ENCODE peak calls at places on chromosome 19, in ten cellular contexts. One of them, this sample, is unnamed.

GRCh38 chr19:17052439-17052838 is 22.8 kb downstream of the HAUS8 start:
- DNase-seq in heart right ventricle: no peak
- DNase-seq in progenitor cell of endocrine pancreas: no peak
- DNase-seq in lower lobe of right lung: no peak
- DNase-seq in mesothelial cell of epicardium: no peak
- DNase-seq in pancreas: no peak
- DNase-seq in type B pancreatic cell: no peak
- DNase-seq in fibroblast of the aortic adventitia: peak
- DNase-seq in AG09319: no peak
- DNase-seq in epithelial cell of esophagus: peak
- DNase-seq in this sample: peak

GRCh38 chr19:16473875-16474397 is 2.2 kb upstream of the EPS15L1 start:
- DNase-seq in heart right ventricle: no peak
- DNase-seq in progenitor cell of endocrine pancreas: no peak
- DNase-seq in lower lobe of right lung: no peak
- DNase-seq in mesothelial cell of epicardium: no peak
- DNase-seq in pancreas: no peak
- DNase-seq in type B pancreatic cell: no peak
- DNase-seq in fibroblast of the aortic adventitia: no peak
- DNase-seq in AG09319: no peak
- DNase-seq in epithelial cell of esophagus: no peak
- DNase-seq in this sample: no peak

GRCh38 chr19:18393836-18394235 is 3.6 kb downstream of the LRRC25 start:
- DNase-seq in heart right ventricle: no peak
- DNase-seq in progenitor cell of endocrine pancreas: no peak
- DNase-seq in lower lobe of right lung: peak
- DNase-seq in mesothelial cell of epicardium: no peak
- DNase-seq in pancreas: no peak
- DNase-seq in type B pancreatic cell: no peak
- DNase-seq in fibroblast of the aortic adventitia: no peak
- DNase-seq in AG09319: no peak
- DNase-seq in epithelial cell of esophagus: no peak
- DNase-seq in this sample: no peak

GRCh38 chr19:13060233-13060963 is 42.3 kb downstream of the LYL1 start:
- DNase-seq in heart right ventricle: peak
- DNase-seq in progenitor cell of endocrine pancreas: peak
- DNase-seq in lower lobe of right lung: peak
- DNase-seq in mesothelial cell of epicardium: no peak
- DNase-seq in pancreas: no peak
- DNase-seq in type B pancreatic cell: no peak
- DNase-seq in fibroblast of the aortic adventitia: peak
- DNase-seq in AG09319: no peak
- DNase-seq in epithelial cell of esophagus: no peak
- DNase-seq in this sample: no peak

GRCh38 chr19:31214086-31214485 is 135.2 kb downstream of the TSHZ3 start:
- DNase-seq in heart right ventricle: peak
- DNase-seq in progenitor cell of endocrine pancreas: no peak
- DNase-seq in lower lobe of right lung: peak
- DNase-seq in mesothelial cell of epicardium: peak
- DNase-seq in pancreas: peak
- DNase-seq in type B pancreatic cell: no peak
- DNase-seq in fibroblast of the aortic adventitia: peak
- DNase-seq in AG09319: peak
- DNase-seq in epithelial cell of esophagus: peak
- DNase-seq in this sample: no peak

GRCh38 chr19:35963514-35963913 is 27.3 kb downstream of the LRFN3 start:
- DNase-seq in heart right ventricle: no peak
- DNase-seq in progenitor cell of endocrine pancreas: peak
- DNase-seq in lower lobe of right lung: no peak
- DNase-seq in mesothelial cell of epicardium: peak
- DNase-seq in pancreas: no peak
- DNase-seq in type B pancreatic cell: no peak
- DNase-seq in fibroblast of the aortic adventitia: peak
- DNase-seq in AG09319: no peak
- DNase-seq in epithelial cell of esophagus: peak
- DNase-seq in this sample: peak

GRCh38 chr19:51712461-51713081 is 11.2 kb downstream of the HAS1 start:
- DNase-seq in heart right ventricle: no peak
- DNase-seq in progenitor cell of endocrine pancreas: no peak
- DNase-seq in lower lobe of right lung: no peak
- DNase-seq in mesothelial cell of epicardium: no peak
- DNase-seq in pancreas: no peak
- DNase-seq in type B pancreatic cell: no peak
- DNase-seq in fibroblast of the aortic adventitia: peak
- DNase-seq in AG09319: no peak
- DNase-seq in epithelial cell of esophagus: peak
- DNase-seq in this sample: no peak

GRCh38 chr19:43762814-43763213 is 8.1 kb upstream of the SMG9 start:
- DNase-seq in heart right ventricle: no peak
- DNase-seq in progenitor cell of endocrine pancreas: no peak
- DNase-seq in lower lobe of right lung: no peak
- DNase-seq in mesothelial cell of epicardium: no peak
- DNase-seq in pancreas: no peak
- DNase-seq in type B pancreatic cell: no peak
- DNase-seq in fibroblast of the aortic adventitia: no peak
- DNase-seq in AG09319: no peak
- DNase-seq in epithelial cell of esophagus: no peak
- DNase-seq in this sample: no peak

DNA sequence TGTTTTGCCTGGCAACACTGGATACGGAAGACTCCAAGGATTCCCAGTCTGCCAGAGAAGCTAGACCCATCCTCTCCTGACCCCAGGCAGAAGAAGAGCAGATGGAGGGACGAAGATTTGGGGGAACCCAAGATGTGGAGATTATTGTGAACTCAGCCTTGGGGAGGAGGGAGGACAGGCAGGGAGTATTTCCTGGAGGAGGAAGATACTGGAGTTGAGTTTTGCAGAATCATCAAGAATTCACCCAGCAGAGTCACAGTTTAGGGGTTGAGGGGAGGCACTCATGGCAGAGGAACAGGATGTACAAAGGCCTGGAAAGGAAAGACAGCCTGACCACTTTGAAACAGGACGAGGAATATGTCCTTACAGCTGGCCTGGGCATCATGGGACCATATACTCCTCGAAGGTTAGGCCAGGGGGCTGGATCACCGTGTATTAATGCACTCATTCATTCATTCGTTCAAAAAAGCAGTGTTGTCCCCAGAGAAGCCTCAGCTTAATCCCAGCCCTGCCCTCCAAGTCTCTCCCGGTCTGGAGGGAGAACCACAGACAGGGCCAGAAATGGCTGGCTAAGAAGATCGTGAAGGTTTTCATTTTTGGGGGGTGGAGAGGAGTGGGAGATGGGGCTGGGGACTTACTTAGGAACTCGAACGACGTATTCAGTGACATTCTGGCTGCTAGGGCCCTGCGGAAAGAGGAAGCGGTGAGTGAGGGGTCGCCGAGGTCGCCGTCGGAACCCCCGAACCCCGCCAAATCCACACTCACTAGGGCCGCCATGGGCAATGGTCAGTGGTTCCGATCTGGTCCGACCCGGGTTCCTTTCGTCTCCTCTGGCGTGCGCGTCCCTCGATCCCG is 518 bp downstream of the GTF2F1 start:
- DNase-seq in heart right ventricle: no peak
- DNase-seq in progenitor cell of endocrine pancreas: no peak
- DNase-seq in lower lobe of right lung: no peak
- DNase-seq in mesothelial cell of epicardium: no peak
- DNase-seq in pancreas: no peak
- DNase-seq in type B pancreatic cell: no peak
- DNase-seq in fibroblast of the aortic adventitia: no peak
- DNase-seq in AG09319: no peak
- DNase-seq in epithelial cell of esophagus: no peak
- DNase-seq in this sample: no peak
- TF ChIP-seq CTCF in heart right ventricle: no peak
- TF ChIP-seq CTCF in progenitor cell of endocrine pancreas: no peak
- TF ChIP-seq CTCF in lower lobe of right lung: no peak
- TF ChIP-seq CTCF in mesothelial cell of epicardium: no peak
- TF ChIP-seq CTCF in pancreas: no peak
- TF ChIP-seq CTCF in type B pancreatic cell: no peak
- TF ChIP-seq CTCF in fibroblast of the aortic adventitia: no peak
- TF ChIP-seq CTCF in AG09319: no peak
- TF ChIP-seq CTCF in epithelial cell of esophagus: no peak
- TF ChIP-seq CTCF in this sample: no peak

DNA sequence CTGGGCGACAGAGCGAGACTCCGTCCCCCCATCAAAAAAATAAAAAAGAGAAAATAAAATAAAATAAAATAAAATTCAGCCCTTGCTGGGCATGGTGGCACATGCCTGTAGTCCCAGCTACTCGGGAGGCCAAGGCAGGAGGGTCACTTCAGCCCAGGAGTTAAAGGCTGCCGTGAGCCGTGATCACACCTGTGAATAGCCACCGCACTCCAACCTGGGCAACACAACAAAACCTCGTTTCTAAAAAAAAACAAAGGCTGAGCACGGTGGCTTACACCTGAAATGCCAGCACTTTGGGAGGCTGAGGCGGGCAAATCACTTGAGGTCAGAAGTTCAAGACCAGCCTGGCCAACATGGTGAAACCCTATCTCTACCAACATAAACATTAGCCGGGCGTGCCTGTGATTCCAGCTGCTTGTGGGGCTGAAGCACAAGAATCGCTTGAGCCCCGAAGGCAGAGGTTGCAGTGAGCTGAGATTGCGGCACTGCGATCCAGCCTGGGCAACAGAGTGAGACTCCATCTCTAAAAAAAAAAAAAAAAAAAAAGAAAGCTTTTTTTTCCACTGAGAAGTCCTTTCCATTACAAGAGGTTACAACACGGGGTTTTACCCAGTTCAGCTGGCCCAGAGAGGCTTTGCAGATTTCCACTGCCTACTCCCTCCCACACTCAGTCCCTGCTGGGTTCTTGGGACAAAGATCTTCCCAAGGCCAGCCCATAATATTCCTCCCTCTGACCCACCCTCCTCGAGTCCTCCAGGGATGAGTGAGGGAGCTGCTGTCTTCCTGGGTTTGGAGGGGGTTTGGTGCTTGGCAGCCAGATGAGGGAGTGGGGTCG is 6.4 kb downstream of the ANGPTL4 start:
- DNase-seq in heart right ventricle: no peak
- DNase-seq in progenitor cell of endocrine pancreas: no peak
- DNase-seq in lower lobe of right lung: peak
- DNase-seq in mesothelial cell of epicardium: no peak
- DNase-seq in pancreas: no peak
- DNase-seq in type B pancreatic cell: no peak
- DNase-seq in fibroblast of the aortic adventitia: peak
- DNase-seq in AG09319: no peak
- DNase-seq in epithelial cell of esophagus: no peak
- DNase-seq in this sample: no peak
- TF ChIP-seq CTCF in heart right ventricle: no peak
- TF ChIP-seq CTCF in progenitor cell of endocrine pancreas: no peak
- TF ChIP-seq CTCF in lower lobe of right lung: no peak
- TF ChIP-seq CTCF in mesothelial cell of epicardium: no peak
- TF ChIP-seq CTCF in pancreas: no peak
- TF ChIP-seq CTCF in type B pancreatic cell: no peak
- TF ChIP-seq CTCF in fibroblast of the aortic adventitia: no peak
- TF ChIP-seq CTCF in AG09319: no peak
- TF ChIP-seq CTCF in epithelial cell of esophagus: no peak
- TF ChIP-seq CTCF in this sample: no peak

DNA sequence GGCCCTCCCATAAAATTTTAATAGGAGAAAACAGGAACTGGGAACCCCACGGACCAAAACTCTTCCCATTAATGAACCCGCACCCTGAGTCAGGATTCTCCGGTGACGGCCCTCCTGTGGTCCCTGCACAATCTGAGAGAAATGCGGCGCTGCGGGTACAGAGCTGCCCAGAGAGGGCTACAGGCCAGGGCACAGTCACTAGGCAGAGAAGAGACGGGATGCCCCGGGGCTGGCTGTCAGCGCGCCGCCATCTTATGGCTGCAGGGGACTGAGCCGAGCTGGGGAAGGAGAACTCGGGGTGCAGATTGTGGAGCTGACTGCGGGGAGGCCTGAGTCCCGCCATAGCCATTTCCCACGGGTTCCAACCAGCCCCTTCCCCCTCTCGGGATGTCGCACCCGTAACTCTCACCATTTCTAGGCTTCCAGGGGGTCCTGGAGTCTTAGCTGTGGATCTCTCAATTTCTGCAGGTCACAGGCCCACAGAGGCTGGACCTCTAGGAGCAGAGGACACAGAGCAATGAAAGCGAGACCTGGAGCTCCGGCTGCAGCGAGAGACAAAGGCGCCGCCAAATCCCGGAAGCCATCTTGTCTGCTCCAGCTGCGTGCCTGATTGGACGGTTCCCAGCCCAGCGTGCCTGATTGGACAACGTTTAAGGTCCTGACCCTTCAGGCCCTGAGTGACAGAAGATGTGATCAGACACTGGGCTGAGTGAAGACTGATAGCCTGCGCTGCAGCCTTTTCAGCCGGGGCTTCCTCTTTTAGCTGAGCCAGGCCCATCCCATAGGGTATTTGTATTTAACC is at the start of gene ZNF675:
- DNase-seq in heart right ventricle: peak
- DNase-seq in progenitor cell of endocrine pancreas: peak
- DNase-seq in lower lobe of right lung: peak
- DNase-seq in mesothelial cell of epicardium: peak
- DNase-seq in pancreas: peak
- DNase-seq in type B pancreatic cell: peak
- DNase-seq in fibroblast of the aortic adventitia: peak
- DNase-seq in AG09319: peak
- DNase-seq in epithelial cell of esophagus: peak
- DNase-seq in this sample: peak
- TF ChIP-seq CTCF in heart right ventricle: no peak
- TF ChIP-seq CTCF in progenitor cell of endocrine pancreas: no peak
- TF ChIP-seq CTCF in lower lobe of right lung: no peak
- TF ChIP-seq CTCF in mesothelial cell of epicardium: no peak
- TF ChIP-seq CTCF in pancreas: no peak
- TF ChIP-seq CTCF in type B pancreatic cell: no peak
- TF ChIP-seq CTCF in fibroblast of the aortic adventitia: no peak
- TF ChIP-seq CTCF in AG09319: peak
- TF ChIP-seq CTCF in epithelial cell of esophagus: no peak
- TF ChIP-seq CTCF in this sample: no peak

GRCh38 chr19:8022275-8022674 is 16.8 kb upstream of the ELAVL1 start:
- DNase-seq in heart right ventricle: no peak
- DNase-seq in progenitor cell of endocrine pancreas: no peak
- DNase-seq in lower lobe of right lung: peak
- DNase-seq in mesothelial cell of epicardium: no peak
- DNase-seq in pancreas: no peak
- DNase-seq in type B pancreatic cell: no peak
- DNase-seq in fibroblast of the aortic adventitia: no peak
- DNase-seq in AG09319: no peak
- DNase-seq in epithelial cell of esophagus: no peak
- DNase-seq in this sample: no peak

GRCh38 chr19:8025321-8025720 is 19.9 kb upstream of the ELAVL1 start:
- DNase-seq in heart right ventricle: no peak
- DNase-seq in progenitor cell of endocrine pancreas: no peak
- DNase-seq in lower lobe of right lung: no peak
- DNase-seq in mesothelial cell of epicardium: no peak
- DNase-seq in pancreas: no peak
- DNase-seq in type B pancreatic cell: no peak
- DNase-seq in fibroblast of the aortic adventitia: no peak
- DNase-seq in AG09319: no peak
- DNase-seq in epithelial cell of esophagus: no peak
- DNase-seq in this sample: no peak

GRCh38 chr19:8020681-8021080 is 15.2 kb upstream of the ELAVL1 start:
- DNase-seq in heart right ventricle: no peak
- DNase-seq in progenitor cell of endocrine pancreas: no peak
- DNase-seq in lower lobe of right lung: no peak
- DNase-seq in mesothelial cell of epicardium: no peak
- DNase-seq in pancreas: no peak
- DNase-seq in type B pancreatic cell: no peak
- DNase-seq in fibroblast of the aortic adventitia: no peak
- DNase-seq in AG09319: no peak
- DNase-seq in epithelial cell of esophagus: no peak
- DNase-seq in this sample: no peak

GRCh38 chr19:8021374-8021773 is 15.9 kb upstream of the ELAVL1 start:
- DNase-seq in heart right ventricle: no peak
- DNase-seq in progenitor cell of endocrine pancreas: no peak
- DNase-seq in lower lobe of right lung: no peak
- DNase-seq in mesothelial cell of epicardium: no peak
- DNase-seq in pancreas: no peak
- DNase-seq in type B pancreatic cell: no peak
- DNase-seq in fibroblast of the aortic adventitia: no peak
- DNase-seq in AG09319: no peak
- DNase-seq in epithelial cell of esophagus: no peak
- DNase-seq in this sample: no peak

GRCh38 chr19:8023371-8023770 is 17.9 kb upstream of the ELAVL1 start:
- DNase-seq in heart right ventricle: no peak
- DNase-seq in progenitor cell of endocrine pancreas: no peak
- DNase-seq in lower lobe of right lung: no peak
- DNase-seq in mesothelial cell of epicardium: no peak
- DNase-seq in pancreas: no peak
- DNase-seq in type B pancreatic cell: no peak
- DNase-seq in fibroblast of the aortic adventitia: peak
- DNase-seq in AG09319: no peak
- DNase-seq in epithelial cell of esophagus: no peak
- DNase-seq in this sample: no peak
- TF ChIP-seq CTCF in heart right ventricle: no peak
- TF ChIP-seq CTCF in progenitor cell of endocrine pancreas: no peak
- TF ChIP-seq CTCF in lower lobe of right lung: no peak
- TF ChIP-seq CTCF in mesothelial cell of epicardium: no peak
- TF ChIP-seq CTCF in pancreas: no peak
- TF ChIP-seq CTCF in type B pancreatic cell: no peak
- TF ChIP-seq CTCF in fibroblast of the aortic adventitia: no peak
- TF ChIP-seq CTCF in AG09319: no peak
- TF ChIP-seq CTCF in epithelial cell of esophagus: no peak
- TF ChIP-seq CTCF in this sample: no peak

This sample was measured in nephron progenitor cell.